ENCODE peak calls at places on chromosomes 2 and 18, in nine cellular contexts. E is HCT116, V is aorta, A is BJ, N is Peyer's patch, H is neural progenitor cell, P is neuronal stem cell, W is GM06990, R is heart left ventricle. S is an unnamed sample.
A peak's percentile ranks its signal among the peaks of the same experiment; 100 is the strongest.

GRCh38 chr2:197972017-197972416 is 167.6 kb downstream of the PLCL1 start:
- DNase-seq in E (no peak), V (no peak), A (peak; percentile 24), N (no peak), H (no peak), P (no peak), W (no peak), R (no peak), S (peak; percentile 20)

GRCh38 chr2:222655406-222655747 is 515 bp downstream of the FARSB start:
- DNase-seq in E (peak; percentile 6), V (no peak), A (no peak), N (no peak), H (peak; percentile 32), P (no peak), W (no peak), R (no peak), S (no peak)

GRCh38 chr18:46555724-46556123 is 101.3 kb downstream of the LOXHD1 start:
- DNase-seq in E (peak; percentile 32), V (no peak), A (no peak), N (no peak), H (peak; percentile 69), P (no peak), W (no peak), R (peak; percentile 27), S (no peak)

GRCh38 chr2:237955640-237956401 is 11.0 kb upstream of the UBE2F start:
- DNase-seq in E (no peak), V (no peak), A (no peak), N (no peak), H (peak; percentile 51), P (no peak), W (no peak), R (no peak), S (no peak)

GRCh38 chr2:69177063-69177771 is 164.2 kb downstream of the ANTXR1 start:
- DNase-seq in E (no peak), V (peak; percentile 89), A (peak; percentile 94), N (no peak), H (peak; percentile 61), P (no peak), W (no peak), R (peak; percentile 62), S (no peak)

GRCh38 chr2:46716806-46717732 is 198.5 kb downstream of the MCFD2 start:
- DNase-seq in E (no peak), V (no peak), A (no peak), N (no peak), H (no peak), P (no peak), W (no peak), R (no peak), S (no peak)

GRCh38 chr2:38116762-38117161 is 40.8 kb upstream of the CYP1B1 start:
- DNase-seq in E (no peak), V (no peak), A (peak; percentile 48), N (no peak), H (no peak), P (no peak), W (no peak), R (no peak), S (no peak)

GRCh38 chr2:101047075-101047766 is 45.1 kb downstream of the RPL31 start:
- DNase-seq in E (peak; percentile 32), V (no peak), A (no peak), N (no peak), H (no peak), P (no peak), W (no peak), R (no peak), S (peak; percentile 76)

DNA sequence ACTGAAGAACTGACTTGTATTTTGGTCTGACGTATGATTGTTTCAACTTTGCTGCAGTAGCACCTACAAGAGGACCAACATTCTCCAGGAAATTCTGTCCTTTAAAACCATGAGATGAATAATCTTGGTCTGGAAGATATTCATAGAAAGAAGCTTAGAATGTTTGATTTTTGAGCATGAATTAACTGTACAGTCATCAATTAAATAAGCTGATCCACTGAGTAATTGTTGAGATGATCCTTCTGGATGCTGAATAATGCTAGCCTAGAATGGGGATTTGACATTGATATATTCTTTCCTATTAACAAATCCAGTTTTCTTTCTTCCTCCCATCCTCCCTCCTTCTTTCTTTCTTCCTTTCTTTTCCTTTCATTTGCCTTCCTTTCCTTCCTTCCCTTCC is 39.0 kb upstream of the CDK5R2 start:
- DNase-seq in E (no peak), V (no peak), A (no peak), N (no peak), H (no peak), P (no peak), W (no peak), R (no peak), S (no peak)
- H3K27me3 ChIP-seq in E (no peaks in the 10 kb centered on the region), V (no peaks in the 10 kb centered on the region), A (peaks cover 5% of the 10 kb centered on the region), N (no peaks in the 10 kb centered on the region), H (peaks cover 9% of the 10 kb centered on the region), P (no peaks in the 10 kb centered on the region), W (no peaks in the 10 kb centered on the region), R (peaks cover 5% of the 10 kb centered on the region), S (no peaks in the 10 kb centered on the region)

GRCh38 chr2:218959761-218960195 is 312 bp downstream of the CDK5R2 start:
- DNase-seq in E (no peak), V (no peak), A (no peak), N (no peak), H (no peak), P (no peak), W (no peak), R (no peak), S (no peak)

GRCh38 chr2:218960196-218961165 is 1.0 kb downstream of the CDK5R2 start:
- DNase-seq in E (no peak), V (no peak), A (no peak), N (no peak), H (peak; percentile 56), P (no peak), W (peak; percentile 35), R (no peak), S (no peak)

GRCh38 chr2:218957685-218958084 is 1.8 kb upstream of the CDK5R2 start:
- DNase-seq in E (no peak), V (no peak), A (no peak), N (no peak), H (no peak), P (no peak), W (no peak), R (no peak), S (no peak)

GRCh38 chr2:218958276-218958675 is 1.2 kb upstream of the CDK5R2 start:
- DNase-seq in E (no peak), V (no peak), A (no peak), N (no peak), H (no peak), P (no peak), W (no peak), R (no peak), S (no peak)

DNA sequence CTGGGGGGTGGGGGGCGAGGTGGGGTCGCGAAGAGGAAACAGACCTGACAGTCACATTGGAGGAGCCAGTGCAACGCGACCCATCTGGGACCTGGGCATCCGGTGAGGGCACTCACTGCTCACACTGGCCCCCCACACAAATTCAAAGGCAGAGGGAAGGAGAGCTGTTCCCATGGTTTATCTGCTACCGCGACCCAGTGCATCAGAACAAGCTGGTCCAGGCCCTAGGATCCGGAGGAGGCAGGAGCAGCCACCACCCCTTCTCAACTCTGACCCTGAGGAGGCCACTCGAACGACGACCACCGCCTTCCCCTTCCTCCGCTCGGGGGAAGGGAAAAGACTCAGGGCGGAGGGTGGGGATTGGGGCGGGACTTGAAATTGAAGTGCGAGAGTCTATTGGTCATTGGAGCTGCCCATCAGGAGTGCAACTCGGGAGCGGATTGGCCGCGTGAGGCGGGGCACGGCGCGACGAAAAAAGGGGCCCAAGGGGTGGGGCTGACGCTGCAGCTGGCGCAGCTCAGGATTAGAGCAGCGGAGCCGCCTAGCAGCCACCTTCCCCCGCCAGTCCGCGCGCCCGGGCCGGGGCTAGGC is at the start of gene CDK5R2:
- DNase-seq in E (peak; percentile 80), V (peak; percentile 76), A (no peak), N (peak; percentile 71), H (peak; percentile 97), P (peak; percentile 97), W (peak; percentile 88), R (peak; percentile 73), S (peak; percentile 31)
- H3K4me3 ChIP-seq in E (peak within 1 kb of the TSS; percentile 60), V (peak within 1 kb of the TSS; percentile 29), A (peak within 1 kb of the TSS; percentile 40), N (peak within 1 kb of the TSS; percentile 55), H (peak within 1 kb of the TSS; percentile 64), P (peak within 1 kb of the TSS; percentile 70), W (peak within 1 kb of the TSS; percentile 71), R (peak within 1 kb of the TSS; percentile 16), S (peak within 1 kb of the TSS; percentile 46)

DNA sequence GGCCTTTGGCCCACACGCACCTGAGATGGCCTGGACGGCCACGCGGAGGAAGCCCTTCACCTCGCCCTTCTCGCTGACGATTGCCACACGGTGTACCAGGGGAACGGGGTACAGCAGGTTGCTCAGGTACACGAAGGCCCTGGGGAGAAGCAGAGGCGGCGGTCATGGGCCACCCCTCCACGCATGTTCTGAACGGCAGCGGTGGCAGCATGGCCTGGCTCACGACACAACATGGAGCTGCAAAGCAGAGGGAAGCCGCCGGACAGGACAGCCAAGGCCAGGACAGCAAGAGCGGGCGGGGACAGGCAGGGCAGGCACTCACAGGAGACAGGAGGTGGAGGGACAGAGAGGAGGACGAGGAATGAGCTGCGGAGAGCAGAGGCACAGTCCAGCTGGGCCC is 58.7 kb downstream of the AQP12A start:
- DNase-seq in E (no peak), V (no peak), A (no peak), N (no peak), H (no peak), P (no peak), W (no peak), R (no peak), S (no peak)
- H3K27me3 ChIP-seq in E (no peaks in the 10 kb centered on the region), V (no peaks in the 10 kb centered on the region), A (no peaks in the 10 kb centered on the region), N (no peaks in the 10 kb centered on the region), H (no peaks in the 10 kb centered on the region), P (no peaks in the 10 kb centered on the region), W (no peaks in the 10 kb centered on the region), R (no peaks in the 10 kb centered on the region), S (no peaks in the 10 kb centered on the region)

GRCh38 chr2:23383087-23383486 is 1.9 kb upstream of the KLHL29 start:
- DNase-seq in E (no peak), V (no peak), A (no peak), N (no peak), H (no peak), P (no peak), W (no peak), R (no peak), S (no peak)

GRCh38 chr2:23379220-23379695 is 5.7 kb upstream of the KLHL29 start:
- DNase-seq in E (no peak), V (no peak), A (no peak), N (no peak), H (no peak), P (no peak), W (peak; percentile 60), R (no peak), S (no peak)

GRCh38 chr2:23381498-23381897 is 3.5 kb upstream of the KLHL29 start:
- DNase-seq in E (no peak), V (no peak), A (no peak), N (no peak), H (no peak), P (no peak), W (no peak), R (no peak), S (no peak)

GRCh38 chr2:23380562-23381065 is 4.4 kb upstream of the KLHL29 start:
- DNase-seq in E (no peak), V (no peak), A (no peak), N (peak; percentile 36), H (no peak), P (no peak), W (peak; percentile 80), R (no peak), S (no peak)

DNA sequence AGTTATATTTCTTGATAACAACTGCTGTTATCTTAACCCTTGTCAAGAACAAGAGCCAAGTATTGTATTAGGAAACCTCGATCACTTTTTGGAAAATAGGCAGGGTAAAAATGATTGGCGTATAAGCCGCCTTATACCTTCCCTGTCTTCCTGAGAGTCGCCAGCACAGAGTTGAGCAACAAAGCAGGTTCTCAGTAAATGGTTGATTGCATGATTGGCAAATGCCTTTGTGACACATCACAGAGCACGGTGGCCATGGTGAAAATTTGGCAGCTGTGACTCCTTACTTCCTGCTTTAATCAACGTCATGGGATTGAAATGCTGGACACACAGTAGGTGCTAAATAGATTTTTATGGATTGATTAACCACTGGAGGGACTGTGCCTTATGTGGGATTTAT is 3.9 kb upstream of the KLHL29 start:
- DNase-seq in E (peak; percentile 89), V (peak; percentile 66), A (no peak), N (no peak), H (no peak), P (no peak), W (no peak), R (peak; percentile 24), S (no peak)
- H3K4me3 ChIP-seq in E (peak overlapping the region; percentile 61), V (no peak overlapping the region), A (no peak overlapping the region), N (no peak overlapping the region), H (no peak overlapping the region), P (no peak overlapping the region), W (peak overlapping the region; percentile 42), R (no peak overlapping the region), S (no peak overlapping the region)

S was measured in breast epithelium.